ENCODE peak calls at places on chromosome 3, in six cellular contexts. J, E, L, C, B and R are unnamed samples.

GRCh38 chr3:76369170-76369569 is 583.8 kb upstream of the ZNF717 start:
- DNase-seq in J (no peak), E (no peak), L (no peak), C (no peak), B (peak; percentile 1), R (no peak)

GRCh38 chr3:32593903-32594525 is 23.4 kb upstream of the DYNC1LI1 start:
- DNase-seq in J (no peak), E (no peak), L (no peak), C (no peak), B (no peak), R (no peak)

GRCh38 chr3:169026543-169027181 is 636.9 kb downstream of the MECOM start:
- DNase-seq in J (no peak), E (no peak), L (no peak), C (no peak), B (no peak), R (no peak)

GRCh38 chr3:169971522-169971921 is 4.9 kb downstream of the SEC62 start:
- DNase-seq in J (no peak), E (no peak), L (no peak), C (no peak), B (no peak), R (no peak)

GRCh38 chr3:23238578-23238977 is 35.5 kb downstream of the UBE2E2 start:
- DNase-seq in J (no peak), E (no peak), L (no peak), C (no peak), B (no peak), R (no peak)

GRCh38 chr3:105801397-105801796 is 67.4 kb downstream of the CBLB start:
- DNase-seq in J (no peak), E (no peak), L (no peak), C (no peak), B (no peak), R (no peak)

GRCh38 chr3:79154861-79155260 is 612.9 kb downstream of the ROBO1 start:
- DNase-seq in J (no peak), E (no peak), L (no peak), C (no peak), B (peak; percentile 41), R (no peak)

GRCh38 chr3:171833775-171834460 is 9.2 kb upstream of the TMEM212 start:
- DNase-seq in J (no peak), E (no peak), L (no peak), C (no peak), B (peak; percentile 54), R (no peak)

GRCh38 chr3:163561151-163561550 is 1517.1 kb downstream of the SI start:
- DNase-seq in J (no peak), E (no peak), L (no peak), C (peak; percentile 30), B (no peak), R (no peak)

GRCh38 chr3:189626286-189626685 is 4.9 kb upstream of the TP63 start:
- DNase-seq in J (no peak), E (no peak), L (no peak), C (no peak), B (no peak), R (no peak)

GRCh38 chr3:175989161-175989560 is 1130.0 kb downstream of the NAALADL2 start:
- DNase-seq in J (no peak), E (no peak), L (no peak), C (no peak), B (no peak), R (no peak)

GRCh38 chr3:17828388-17828787 is 86.0 kb upstream of the TBC1D5 start:
- DNase-seq in J (no peak), E (no peak), L (no peak), C (no peak), B (no peak), R (no peak)

GRCh38 chr3:63774776-63775175 is 44.3 kb upstream of the C3orf49 start:
- DNase-seq in J (no peak), E (no peak), L (no peak), C (no peak), B (no peak), R (no peak)

GRCh38 chr3:58526124-58526957 is 10.6 kb downstream of the ACOX2 start:
- DNase-seq in J (no peak), E (no peak), L (no peak), C (no peak), B (no peak), R (no peak)

GRCh38 chr3:50671331-50671730 is 3.4 kb upstream of the DOCK3 start:
- DNase-seq in J (no peak), E (no peak), L (peak; percentile 38), C (no peak), B (no peak), R (no peak)

GRCh38 chr3:177591371-177591770 is 394.1 kb upstream of the TBL1XR1 start:
- DNase-seq in J (no peak), E (no peak), L (no peak), C (no peak), B (no peak), R (no peak)